ENCODE peak calls at places on chromosomes 3 and 15, in eight cellular contexts. F is lower leg skin, M is IMR-90, B is esophagus squamous epithelium, S is upper lobe of left lung, A is spleen, R is transverse colon, T is NB4. Y is an unnamed sample.

GRCh38 chr15:48084759-48085420 is 35.9 kb upstream of the SLC24A5 start:
- DNase-seq in A (no peak), S (no peak), T (peak; percentile 23), M (peak; percentile 50), F (no peak), R (no peak), B (no peak), Y (no peak)

GRCh38 chr3:178476886-178477285 is 59.4 kb upstream of the KCNMB2 start:
- DNase-seq in F (no peak), R (no peak), B (no peak), T (no peak), M (no peak), A (no peak), S (no peak), Y (no peak)

GRCh38 chr15:50128266-50128665 is 9.2 kb upstream of the ATP8B4 start:
- DNase-seq in B (no peak), F (peak; percentile 73), T (peak; percentile 83), A (peak; percentile 76), S (no peak), M (no peak), R (peak; percentile 48), Y (no peak)

GRCh38 chr3:13276438-13277129 is 143.5 kb downstream of the NUP210 start:
- DNase-seq in A (peak; percentile 71), F (no peak), T (no peak), M (no peak), R (no peak), B (no peak), S (no peak), Y (no peak)

GRCh38 chr15:69909719-69910444 is 187.8 kb downstream of the TLE3 start:
- DNase-seq in B (no peak), F (no peak), R (no peak), S (no peak), T (peak; percentile 19), A (no peak), M (no peak), Y (peak; percentile 25)

GRCh38 chr3:65402597-65402996 is 636.1 kb downstream of the MAGI1 start:
- DNase-seq in T (peak; percentile 15), R (peak; percentile 30), F (no peak), M (peak; percentile 93), B (no peak), S (no peak), A (no peak), Y (peak; percentile 88)

GRCh38 chr3:152970851-152971250 is 135.9 kb downstream of the P2RY1 start:
- DNase-seq in R (no peak), F (no peak), M (no peak), S (no peak), B (no peak), A (no peak), T (no peak), Y (no peak)

GRCh38 chr15:43516185-43516584 is 1.2 kb upstream of the MAP1A start:
- DNase-seq in S (no peak), T (no peak), M (no peak), B (no peak), A (no peak), F (peak; percentile 53), R (no peak), Y (no peak)

GRCh38 chr3:159632847-159633246 is 355.8 kb upstream of the IL12A start:
- DNase-seq in F (no peak), T (no peak), B (no peak), M (no peak), R (no peak), A (no peak), S (no peak), Y (no peak)

GRCh38 chr3:71564361-71564760 is 19.2 kb downstream of the FOXP1 start:
- DNase-seq in S (no peak), M (no peak), A (no peak), R (no peak), T (no peak), B (no peak), F (no peak), Y (no peak)

GRCh38 chr15:90400759-90401314 is 12.8 kb downstream of the IQGAP1 start:
- DNase-seq in R (peak; percentile 69), M (peak; percentile 96), T (peak; percentile 95), A (no peak), B (peak; percentile 21), F (peak; percentile 84), S (no peak), Y (peak; percentile 37)
- TF ChIP-seq POLR2A in R (peak; percentile 24), M (peak; percentile 65), T (no peak), A (peak; percentile 6), B (no peak), F (no peak), S (no peak), Y (no peak)

DNA sequence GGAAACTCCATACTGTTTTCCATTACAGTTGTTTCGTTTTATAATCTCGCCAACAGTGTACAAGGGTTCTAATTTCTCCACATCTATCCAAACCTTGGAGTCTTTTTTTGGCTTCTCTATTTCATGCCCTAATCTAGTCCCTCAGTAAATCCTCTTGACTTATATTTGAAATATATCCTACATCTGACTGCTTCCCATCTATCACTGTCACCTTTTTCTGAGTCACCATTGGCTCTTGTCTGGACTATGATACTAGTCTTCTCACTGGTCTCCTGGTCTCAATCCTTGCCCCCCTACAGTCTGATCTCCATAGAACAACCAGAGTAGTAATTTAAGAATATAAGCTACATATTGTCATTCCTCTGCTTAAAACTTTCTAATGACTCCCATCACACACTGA is 80.0 kb downstream of the ITPR1 start:
- DNase-seq in B (no peak), M (no peak), R (no peak), F (no peak), S (no peak), T (no peak), A (no peak), Y (no peak)
- TF ChIP-seq POLR2A in B (no peak), M (no peak), R (no peak), F (no peak), S (no peak), T (no peak), A (no peak), Y (no peak)

GRCh38 chr3:184135149-184135910 is at the start of gene EIF2B5:
- DNase-seq in B (peak; percentile 35), T (peak; percentile 95), A (peak; percentile 96), M (peak; percentile 91), R (peak; percentile 94), F (peak; percentile 92), S (peak; percentile 92), Y (peak; percentile 58)
- TF ChIP-seq POLR2A in B (no peak), T (peak; percentile 82), A (peak; percentile 49), M (peak; percentile 71), R (peak; percentile 77), F (no peak), S (peak; percentile 44), Y (peak; percentile 68)

GRCh38 chr3:45632956-45633355 is 38.4 kb downstream of the LIMD1 start:
- DNase-seq in B (no peak), S (no peak), F (no peak), T (no peak), A (no peak), R (no peak), M (no peak), Y (no peak)

GRCh38 chr3:45631486-45631885 is 36.9 kb downstream of the LIMD1 start:
- DNase-seq in M (no peak), B (no peak), T (peak; percentile 70), A (peak; percentile 77), S (no peak), F (peak; percentile 36), R (no peak), Y (no peak)

GRCh38 chr3:45626096-45626887 is 31.7 kb downstream of the LIMD1 start:
- DNase-seq in S (no peak), M (peak; percentile 47), R (no peak), F (no peak), T (no peak), A (no peak), B (no peak), Y (no peak)

GRCh38 chr3:45628746-45629145 is 34.2 kb downstream of the LIMD1 start:
- DNase-seq in A (no peak), R (no peak), F (no peak), M (peak; percentile 53), S (no peak), B (no peak), T (peak; percentile 65), Y (no peak)

DNA sequence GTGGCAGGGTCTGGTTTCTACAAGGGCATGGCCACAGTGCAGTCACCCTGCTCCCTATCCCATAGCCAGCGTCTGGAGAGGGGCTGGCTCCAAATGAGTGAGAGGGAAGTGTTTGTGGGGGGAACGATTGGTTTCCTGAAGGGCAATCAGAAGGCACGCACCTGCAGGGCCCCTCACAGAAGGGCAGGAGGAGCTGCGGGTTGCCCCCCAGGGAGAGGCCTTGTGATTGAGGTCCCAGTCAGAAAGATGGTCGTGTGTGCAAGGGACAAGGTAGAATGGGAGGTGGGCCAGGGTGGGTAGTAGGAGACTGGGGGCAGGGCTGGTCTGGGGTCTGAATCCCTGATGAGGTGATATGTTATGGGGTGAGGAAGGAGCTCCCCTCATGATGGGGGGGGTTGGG is 35.8 kb downstream of the LIMD1 start:
- DNase-seq in S (no peak), M (no peak), F (no peak), A (no peak), T (no peak), R (no peak), B (no peak), Y (no peak)
- TF ChIP-seq POLR2A in S (no peak), M (no peak), F (no peak), A (no peak), T (no peak), R (no peak), B (no peak), Y (no peak)

GRCh38 chr3:52455283-52456168 is at the start of gene NISCH:
- DNase-seq in M (peak; percentile 65), F (peak; percentile 84), R (peak; percentile 94), B (peak; percentile 40), T (peak; percentile 86), A (peak; percentile 97), S (peak; percentile 100), Y (peak; percentile 78)
- TF ChIP-seq POLR2A in M (peak; percentile 64), F (no peak), R (peak; percentile 71), B (no peak), T (peak; percentile 89), A (peak; percentile 27), S (no peak), Y (peak; percentile 89)

GRCh38 chr15:41899854-41900442 is 6.1 kb upstream of the SPTBN5 start:
- DNase-seq in S (no peak), R (no peak), B (no peak), T (no peak), F (no peak), A (no peak), M (no peak), Y (no peak)
- TF ChIP-seq POLR2A in S (no peak), R (no peak), B (no peak), T (no peak), F (no peak), A (no peak), M (no peak), Y (no peak)

DNA sequence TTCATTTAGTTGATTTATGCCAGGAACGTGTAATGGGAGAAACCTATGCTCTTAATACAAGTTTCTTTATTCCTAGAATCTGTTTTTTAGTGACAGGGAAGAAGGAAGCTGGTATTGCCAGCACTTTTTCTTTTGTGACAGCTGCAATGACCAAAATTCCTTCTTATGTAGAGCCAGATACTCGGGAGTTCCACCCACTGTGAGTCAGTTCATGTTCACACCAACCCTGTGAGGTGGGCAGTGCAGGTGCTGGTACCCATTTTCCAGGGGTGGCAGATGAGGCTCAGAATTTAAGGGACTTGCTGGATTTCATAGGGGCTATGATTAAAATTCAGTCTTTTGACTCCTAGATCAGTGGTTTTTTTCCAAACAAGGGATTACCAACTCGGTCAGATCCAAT is 34.7 kb downstream of the OXNAD1 start:
- DNase-seq in T (no peak), R (no peak), S (no peak), A (no peak), F (no peak), B (no peak), M (no peak), Y (no peak)
- TF ChIP-seq POLR2A in T (no peak), R (no peak), S (no peak), A (no peak), F (no peak), B (no peak), M (no peak), Y (no peak)

GRCh38 chr3:30282052-30282708 is 324.2 kb upstream of the TGFBR2 start:
- DNase-seq in M (peak; percentile 93), T (no peak), S (no peak), R (no peak), A (no peak), F (no peak), B (no peak), Y (peak; percentile 15)
- TF ChIP-seq POLR2A in M (no peak), T (no peak), S (no peak), R (no peak), A (no peak), F (no peak), B (no peak), Y (no peak)

Y was measured in H54.